ENCODE peak calls at places on chromosomes 16 and 17, in six cellular contexts. One of them, this sample, is unnamed.
A peak's percentile ranks its signal among the peaks of the same experiment; 100 is the strongest.

GRCh38 chr17:21302711-21303425 is 18.4 kb downstream of the MAP2K3 start:
- DNase-seq in uterus: no peak
- DNase-seq in GM10248: peak; percentile 26
- DNase-seq in A549: no peak
- DNase-seq in GM13976: peak; percentile 39
- DNase-seq in pancreas: no peak
- DNase-seq in this sample: no peak

GRCh38 chr16:47392114-47392513 is 68.7 kb downstream of the ITFG1 start:
- DNase-seq in uterus: no peak
- DNase-seq in GM10248: peak; percentile 31
- DNase-seq in A549: no peak
- DNase-seq in GM13976: no peak
- DNase-seq in pancreas: no peak
- DNase-seq in this sample: no peak

GRCh38 chr17:17114592-17115225 is 72.5 kb downstream of the MPRIP start:
- DNase-seq in uterus: no peak
- DNase-seq in GM10248: peak; percentile 55
- DNase-seq in A549: no peak
- DNase-seq in GM13976: peak; percentile 62
- DNase-seq in pancreas: no peak
- DNase-seq in this sample: no peak

GRCh38 chr16:10895053-10895946 is 18.3 kb downstream of the CIITA start:
- DNase-seq in uterus: no peak
- DNase-seq in GM10248: no peak
- DNase-seq in A549: no peak
- DNase-seq in GM13976: no peak
- DNase-seq in pancreas: no peak
- DNase-seq in this sample: peak; percentile 72

GRCh38 chr17:17737938-17738894 is 57.0 kb downstream of the RAI1 start:
- DNase-seq in uterus: no peak
- DNase-seq in GM10248: no peak
- DNase-seq in A549: peak; percentile 83
- DNase-seq in GM13976: no peak
- DNase-seq in pancreas: peak; percentile 48
- DNase-seq in this sample: no peak

GRCh38 chr17:8382052-8382879 is 727 bp downstream of the RPL26 start:
- DNase-seq in uterus: no peak
- DNase-seq in GM10248: no peak
- DNase-seq in A549: no peak
- DNase-seq in GM13976: no peak
- DNase-seq in pancreas: no peak
- DNase-seq in this sample: no peak

GRCh38 chr17:1762906-1763829 is 1.3 kb downstream of the SERPINF1 start:
- DNase-seq in uterus: peak; percentile 85
- DNase-seq in GM10248: no peak
- DNase-seq in A549: peak; percentile 38
- DNase-seq in GM13976: no peak
- DNase-seq in pancreas: no peak
- DNase-seq in this sample: no peak

GRCh38 chr16:53111078-53111776 is 56.4 kb downstream of the CHD9 start:
- DNase-seq in uterus: no peak
- DNase-seq in GM10248: peak; percentile 55
- DNase-seq in A549: no peak
- DNase-seq in GM13976: peak; percentile 67
- DNase-seq in pancreas: no peak
- DNase-seq in this sample: no peak

GRCh38 chr16:53737563-53737962 is 33.6 kb downstream of the FTO start:
- DNase-seq in uterus: no peak
- DNase-seq in GM10248: no peak
- DNase-seq in A549: no peak
- DNase-seq in GM13976: no peak
- DNase-seq in pancreas: no peak
- DNase-seq in this sample: no peak

GRCh38 chr17:50636145-50636803 is 1.6 kb downstream of the ABCC3 start:
- DNase-seq in uterus: no peak
- DNase-seq in GM10248: no peak
- DNase-seq in A549: peak; percentile 49
- DNase-seq in GM13976: no peak
- DNase-seq in pancreas: no peak
- DNase-seq in this sample: no peak

GRCh38 chr16:9854665-9855064 is 327.6 kb downstream of the GRIN2A start:
- DNase-seq in uterus: no peak
- DNase-seq in GM10248: no peak
- DNase-seq in A549: no peak
- DNase-seq in GM13976: no peak
- DNase-seq in pancreas: no peak
- DNase-seq in this sample: no peak

GRCh38 chr17:82956146-82956725 is 116.4 kb upstream of the ZNF750 start:
- DNase-seq in uterus: no peak
- DNase-seq in GM10248: no peak
- DNase-seq in A549: no peak
- DNase-seq in GM13976: no peak
- DNase-seq in pancreas: no peak
- DNase-seq in this sample: no peak

GRCh38 chr16:4172070-4172469 is 55.8 kb upstream of the ADCY9 start:
- DNase-seq in uterus: no peak
- DNase-seq in GM10248: no peak
- DNase-seq in A549: no peak
- DNase-seq in GM13976: no peak
- DNase-seq in pancreas: no peak
- DNase-seq in this sample: no peak

GRCh38 chr17:4900231-4901107 is 1.1 kb downstream of the C17orf107 start:
- DNase-seq in uterus: no peak
- DNase-seq in GM10248: no peak
- DNase-seq in A549: no peak
- DNase-seq in GM13976: no peak
- DNase-seq in pancreas: no peak
- DNase-seq in this sample: no peak

GRCh38 chr17:4142107-4142900 is 526 bp downstream of the ZZEF1 start:
- DNase-seq in uterus: peak; percentile 23
- DNase-seq in GM10248: peak; percentile 45
- DNase-seq in A549: peak; percentile 14
- DNase-seq in GM13976: peak; percentile 52
- DNase-seq in pancreas: peak; percentile 49
- DNase-seq in this sample: peak; percentile 5

GRCh38 chr17:57009737-57010445 is 32.0 kb downstream of the SCPEP1 start:
- DNase-seq in uterus: no peak
- DNase-seq in GM10248: peak; percentile 74
- DNase-seq in A549: peak; percentile 72
- DNase-seq in GM13976: peak; percentile 77
- DNase-seq in pancreas: peak; percentile 23
- DNase-seq in this sample: peak; percentile 69

GRCh38 chr16:52099382-52099781 is 447.6 kb downstream of the TOX3 start:
- DNase-seq in uterus: no peak
- DNase-seq in GM10248: no peak
- DNase-seq in A549: no peak
- DNase-seq in GM13976: no peak
- DNase-seq in pancreas: no peak
- DNase-seq in this sample: no peak

GRCh38 chr16:72216767-72217166 is 44.8 kb upstream of the PMFBP1 start:
- DNase-seq in uterus: no peak
- DNase-seq in GM10248: no peak
- DNase-seq in A549: no peak
- DNase-seq in GM13976: no peak
- DNase-seq in pancreas: no peak
- DNase-seq in this sample: no peak

GRCh38 chr17:14744716-14745115 is 443.8 kb downstream of the HS3ST3B1 start:
- DNase-seq in uterus: no peak
- DNase-seq in GM10248: no peak
- DNase-seq in A549: no peak
- DNase-seq in GM13976: peak; percentile 35
- DNase-seq in pancreas: no peak
- DNase-seq in this sample: no peak

GRCh38 chr17:3732171-3732570 is 8.5 kb downstream of the HASPIN start:
- DNase-seq in uterus: no peak
- DNase-seq in GM10248: peak; percentile 80
- DNase-seq in A549: peak; percentile 46
- DNase-seq in GM13976: peak; percentile 82
- DNase-seq in pancreas: no peak
- DNase-seq in this sample: no peak

GRCh38 chr16:89485701-89486246 is 4.6 kb downstream of the ANKRD11 start:
- DNase-seq in uterus: no peak
- DNase-seq in GM10248: no peak
- DNase-seq in A549: no peak
- DNase-seq in GM13976: no peak
- DNase-seq in pancreas: no peak
- DNase-seq in this sample: no peak

GRCh38 chr17:35947156-35947585 is 3.7 kb upstream of the LYZL6 start:
- DNase-seq in uterus: no peak
- DNase-seq in GM10248: peak; percentile 60
- DNase-seq in A549: peak; percentile 75
- DNase-seq in GM13976: peak; percentile 65
- DNase-seq in pancreas: peak; percentile 19
- DNase-seq in this sample: peak; percentile 76

GRCh38 chr17:47267354-47267828 is 13.8 kb downstream of the ITGB3 start:
- DNase-seq in uterus: no peak
- DNase-seq in GM10248: no peak
- DNase-seq in A549: peak; percentile 20
- DNase-seq in GM13976: no peak
- DNase-seq in pancreas: no peak
- DNase-seq in this sample: no peak

GRCh38 chr17:34582185-34582900 is 3.0 kb downstream of the TMEM132E start:
- DNase-seq in uterus: no peak
- DNase-seq in GM10248: no peak
- DNase-seq in A549: no peak
- DNase-seq in GM13976: no peak
- DNase-seq in pancreas: no peak
- DNase-seq in this sample: no peak

GRCh38 chr16:84087461-84088151 is 29.1 kb downstream of the MBTPS1 start:
- DNase-seq in uterus: no peak
- DNase-seq in GM10248: no peak
- DNase-seq in A549: no peak
- DNase-seq in GM13976: no peak
- DNase-seq in pancreas: no peak
- DNase-seq in this sample: no peak

DNA sequence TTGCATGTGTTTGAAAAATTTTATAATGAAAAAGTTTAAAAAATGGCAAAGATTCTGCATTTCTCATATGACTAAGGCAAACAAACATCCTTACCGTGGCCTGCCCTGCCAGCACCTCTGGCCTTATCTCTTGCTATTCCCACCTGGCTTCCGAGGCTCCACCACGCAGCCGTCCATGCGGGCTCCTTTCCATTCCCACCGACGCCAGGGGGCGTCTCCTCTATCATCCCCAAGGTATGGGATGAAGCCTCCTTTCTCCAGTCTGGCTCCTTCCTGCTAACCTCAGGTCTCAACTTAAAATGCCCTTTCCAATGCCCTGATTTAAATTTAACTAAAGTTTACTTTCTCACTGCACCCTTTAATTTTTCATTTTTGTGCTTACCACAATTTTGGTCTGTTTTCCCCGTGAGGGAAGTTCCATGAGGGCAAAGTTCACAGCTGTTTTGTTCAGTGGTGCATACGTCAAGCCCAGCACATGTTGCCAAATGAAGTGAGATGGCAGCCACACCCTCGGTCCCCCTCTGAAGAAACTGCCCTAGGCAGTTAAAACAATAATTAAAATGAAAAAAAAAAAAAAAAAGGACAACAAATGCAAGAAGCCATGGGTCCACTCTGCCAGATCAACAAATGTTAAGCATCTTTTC is 13.3 kb upstream of the SDK2 start:
- DNase-seq in uterus: no peak
- DNase-seq in GM10248: no peak
- DNase-seq in A549: peak; percentile 72
- DNase-seq in GM13976: no peak
- DNase-seq in pancreas: peak; percentile 25
- DNase-seq in this sample: peak; percentile 68
- TF ChIP-seq CTCF in uterus: no peak
- TF ChIP-seq CTCF in GM10248: peak; percentile 26
- TF ChIP-seq CTCF in A549: peak; percentile 85
- TF ChIP-seq CTCF in GM13976: peak; percentile 16
- TF ChIP-seq CTCF in pancreas: peak; percentile 44
- TF ChIP-seq CTCF in this sample: peak; percentile 68

GRCh38 chr16:85563515-85564276 is 49.4 kb upstream of the GSE1 start:
- DNase-seq in uterus: peak; percentile 72
- DNase-seq in GM10248: no peak
- DNase-seq in A549: peak; percentile 51
- DNase-seq in GM13976: no peak
- DNase-seq in pancreas: no peak
- DNase-seq in this sample: peak; percentile 43
- TF ChIP-seq CTCF in uterus: no peak
- TF ChIP-seq CTCF in GM10248: no peak
- TF ChIP-seq CTCF in A549: peak; percentile 11
- TF ChIP-seq CTCF in GM13976: no peak
- TF ChIP-seq CTCF in pancreas: no peak
- TF ChIP-seq CTCF in this sample: no peak

DNA sequence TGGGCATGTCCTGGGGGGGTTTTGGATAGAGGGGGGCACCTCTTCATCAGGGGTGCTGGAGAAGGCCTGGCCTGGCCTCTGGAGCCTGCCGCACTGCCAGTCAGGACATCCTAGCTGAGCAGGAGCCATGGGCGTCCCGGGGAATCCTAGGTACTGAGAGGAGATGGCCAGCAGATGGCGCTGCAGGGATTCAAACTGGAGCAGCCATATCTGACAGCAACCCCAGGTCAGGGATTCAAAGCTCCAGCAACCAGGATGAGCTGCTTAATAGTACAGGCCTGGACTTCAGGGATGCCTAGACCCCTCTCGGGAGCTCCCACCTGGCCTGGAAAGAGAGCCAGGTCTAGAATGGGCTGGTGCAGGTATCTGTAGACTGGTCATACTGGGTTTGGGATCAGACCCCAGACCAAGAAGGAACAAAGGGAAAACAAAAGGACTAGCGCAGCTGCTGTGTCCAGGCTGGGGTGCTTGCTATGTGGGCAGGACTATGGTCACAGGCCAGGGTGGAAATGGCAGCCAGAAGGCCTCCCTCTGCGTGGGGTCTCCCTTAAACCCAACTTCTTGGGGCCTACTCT is 306.9 kb upstream of the RBFOX1 start:
- DNase-seq in uterus: peak; percentile 14
- DNase-seq in GM10248: peak; percentile 13
- DNase-seq in A549: peak; percentile 63
- DNase-seq in GM13976: peak; percentile 38
- DNase-seq in pancreas: peak; percentile 26
- DNase-seq in this sample: peak; percentile 83
- TF ChIP-seq CTCF in uterus: no peak
- TF ChIP-seq CTCF in GM10248: peak; percentile 46
- TF ChIP-seq CTCF in A549: peak; percentile 34
- TF ChIP-seq CTCF in GM13976: no peak
- TF ChIP-seq CTCF in pancreas: peak; percentile 61
- TF ChIP-seq CTCF in this sample: peak; percentile 68

DNA sequence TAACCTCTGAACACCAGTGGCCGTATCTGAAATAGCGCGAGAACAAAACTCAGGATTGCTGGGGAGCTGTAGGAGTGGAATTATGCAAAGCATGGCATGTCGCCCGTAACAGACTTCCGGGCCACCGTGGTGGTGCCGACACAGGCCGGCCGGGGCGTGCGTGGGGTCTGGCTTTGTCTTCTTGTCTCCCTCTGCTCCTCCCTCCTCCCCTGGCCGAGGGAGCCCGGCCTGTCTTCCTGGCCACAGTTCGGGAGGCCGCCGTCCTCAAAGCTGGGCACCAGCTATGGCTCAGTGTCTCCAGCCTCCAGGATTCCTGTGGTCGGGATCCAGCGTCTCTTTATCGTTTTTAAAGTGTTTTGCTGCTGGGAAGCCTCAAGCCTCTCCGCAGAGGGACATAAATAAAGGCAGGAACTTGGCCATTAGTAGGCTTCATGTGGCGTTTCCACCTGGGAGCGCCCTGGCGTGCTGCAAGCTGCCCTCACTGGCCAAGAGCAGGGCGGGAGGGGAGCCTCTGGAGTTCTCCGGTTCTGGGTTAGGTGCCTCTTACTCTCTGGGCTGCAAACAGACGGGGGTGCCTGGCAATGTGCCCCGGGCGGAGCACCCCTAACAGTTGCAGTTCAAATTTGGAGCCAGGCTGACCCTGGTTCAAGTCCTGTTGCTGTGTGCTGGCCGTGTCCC is 22.0 kb upstream of the NPTX1 start:
- DNase-seq in uterus: peak; percentile 63
- DNase-seq in GM10248: no peak
- DNase-seq in A549: no peak
- DNase-seq in GM13976: no peak
- DNase-seq in pancreas: no peak
- DNase-seq in this sample: no peak
- TF ChIP-seq CTCF in uterus: no peak
- TF ChIP-seq CTCF in GM10248: no peak
- TF ChIP-seq CTCF in A549: no peak
- TF ChIP-seq CTCF in GM13976: no peak
- TF ChIP-seq CTCF in pancreas: no peak
- TF ChIP-seq CTCF in this sample: no peak